ENCODE peak calls at places on chromosomes 5 and 9, in ten cellular contexts. One of them, this sample, is unnamed. For H3K4me1, the result is how much of the 10 kb centered on the place peaks cover.

GRCh38 chr5:128228506-128228905 is 144.9 kb downstream of the SLC12A2 start:
- DNase-seq in K562: no peak
- DNase-seq in ovary: no peak
- DNase-seq in IMR-90: peak
- DNase-seq in endothelial cell of umbilical vein: no peak
- DNase-seq in sigmoid colon: no peak
- DNase-seq in suprapubic skin: no peak
- DNase-seq in HepG2: no peak
- DNase-seq in upper lobe of left lung: no peak
- DNase-seq in transverse colon: no peak
- DNase-seq in this sample: no peak

GRCh38 chr9:73133921-73134407 is 17.7 kb upstream of the ANXA1 start:
- DNase-seq in ovary: no peak
- DNase-seq in K562: peak
- DNase-seq in upper lobe of left lung: no peak
- DNase-seq in IMR-90: no peak
- DNase-seq in sigmoid colon: no peak
- DNase-seq in suprapubic skin: no peak
- DNase-seq in endothelial cell of umbilical vein: no peak
- DNase-seq in HepG2: no peak
- DNase-seq in transverse colon: no peak
- DNase-seq in this sample: no peak

GRCh38 chr5:61301345-61301744 is 30.7 kb upstream of the ZSWIM6 start:
- DNase-seq in sigmoid colon: no peak
- DNase-seq in HepG2: no peak
- DNase-seq in K562: no peak
- DNase-seq in suprapubic skin: no peak
- DNase-seq in IMR-90: peak
- DNase-seq in ovary: no peak
- DNase-seq in upper lobe of left lung: no peak
- DNase-seq in transverse colon: no peak
- DNase-seq in endothelial cell of umbilical vein: no peak
- DNase-seq in this sample: no peak

GRCh38 chr5:143757116-143757515 is 54.8 kb upstream of the HMHB1 start:
- DNase-seq in K562: no peak
- DNase-seq in suprapubic skin: no peak
- DNase-seq in HepG2: no peak
- DNase-seq in upper lobe of left lung: no peak
- DNase-seq in IMR-90: peak
- DNase-seq in ovary: no peak
- DNase-seq in transverse colon: no peak
- DNase-seq in endothelial cell of umbilical vein: no peak
- DNase-seq in sigmoid colon: no peak
- DNase-seq in this sample: no peak

GRCh38 chr9:105254226-105254625 is 9.8 kb downstream of the SLC44A1 start:
- DNase-seq in ovary: no peak
- DNase-seq in sigmoid colon: no peak
- DNase-seq in endothelial cell of umbilical vein: no peak
- DNase-seq in upper lobe of left lung: no peak
- DNase-seq in transverse colon: peak
- DNase-seq in suprapubic skin: no peak
- DNase-seq in HepG2: no peak
- DNase-seq in IMR-90: no peak
- DNase-seq in K562: no peak
- DNase-seq in this sample: no peak

GRCh38 chr9:77469515-77470197 is 178.5 kb downstream of the GNA14 start:
- DNase-seq in upper lobe of left lung: no peak
- DNase-seq in HepG2: no peak
- DNase-seq in ovary: no peak
- DNase-seq in endothelial cell of umbilical vein: no peak
- DNase-seq in suprapubic skin: no peak
- DNase-seq in sigmoid colon: no peak
- DNase-seq in K562: no peak
- DNase-seq in IMR-90: no peak
- DNase-seq in transverse colon: no peak
- DNase-seq in this sample: no peak

GRCh38 chr5:126228934-126229333 is 194.3 kb upstream of the GRAMD2B start:
- DNase-seq in IMR-90: no peak
- DNase-seq in sigmoid colon: no peak
- DNase-seq in transverse colon: no peak
- DNase-seq in K562: no peak
- DNase-seq in endothelial cell of umbilical vein: no peak
- DNase-seq in upper lobe of left lung: peak
- DNase-seq in HepG2: no peak
- DNase-seq in ovary: no peak
- DNase-seq in suprapubic skin: no peak
- DNase-seq in this sample: no peak

GRCh38 chr5:1805326-1805725 is 4.1 kb downstream of the NDUFS6 start:
- DNase-seq in K562: no peak
- DNase-seq in HepG2: no peak
- DNase-seq in transverse colon: no peak
- DNase-seq in IMR-90: no peak
- DNase-seq in upper lobe of left lung: no peak
- DNase-seq in endothelial cell of umbilical vein: no peak
- DNase-seq in sigmoid colon: no peak
- DNase-seq in ovary: no peak
- DNase-seq in suprapubic skin: no peak
- DNase-seq in this sample: no peak

DNA sequence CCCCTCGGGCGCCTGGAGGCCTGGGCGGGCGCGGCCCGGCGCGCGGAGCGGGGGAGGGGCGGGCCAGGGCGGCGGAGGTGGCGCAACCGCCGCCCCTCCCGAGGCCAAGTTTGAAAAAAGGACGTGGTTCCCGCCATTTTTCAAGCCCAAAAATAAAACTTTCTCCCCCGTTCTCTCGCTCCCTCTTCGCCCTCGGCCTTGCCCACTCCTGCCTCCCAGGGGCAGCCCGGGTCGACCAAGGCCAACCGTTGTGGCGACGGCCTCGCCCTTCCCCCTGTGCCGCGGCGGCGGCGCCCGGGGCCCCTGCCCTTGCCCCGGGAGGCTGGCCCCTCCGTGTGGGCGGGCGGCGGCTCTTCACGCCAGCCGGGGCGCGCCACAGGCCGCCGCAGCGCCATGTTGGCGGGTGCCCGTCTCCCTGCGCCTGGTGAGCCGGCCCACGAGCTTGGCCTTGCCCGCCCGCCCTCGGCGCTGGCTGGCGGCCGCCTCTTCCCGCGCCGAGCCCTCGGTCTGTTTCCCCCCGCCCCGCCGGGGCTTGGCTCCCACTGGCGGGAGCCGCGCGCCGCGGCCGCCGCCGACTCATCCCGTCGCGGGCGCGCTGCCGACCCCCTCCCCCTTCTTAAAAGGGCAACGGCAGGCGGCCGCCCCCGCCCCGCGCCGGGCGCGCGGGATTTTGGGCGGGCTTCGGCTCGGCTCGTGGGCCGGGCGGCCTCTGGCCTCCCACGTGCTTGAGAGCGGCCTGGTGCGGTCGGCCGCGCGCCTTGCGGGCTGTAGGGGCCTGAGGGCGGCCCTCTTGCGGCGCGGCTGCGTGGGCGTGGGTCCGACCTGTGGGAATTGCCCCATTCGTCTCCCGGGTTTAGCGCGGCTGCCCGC is 1.3 kb downstream of the ANP32B start:
- DNase-seq in transverse colon: peak
- DNase-seq in ovary: peak
- DNase-seq in suprapubic skin: peak
- DNase-seq in K562: peak
- DNase-seq in endothelial cell of umbilical vein: peak
- DNase-seq in HepG2: peak
- DNase-seq in IMR-90: peak
- DNase-seq in upper lobe of left lung: peak
- DNase-seq in sigmoid colon: peak
- DNase-seq in this sample: peak
- TF ChIP-seq POLR2A in transverse colon: no peak
- TF ChIP-seq POLR2A in ovary: peak
- TF ChIP-seq POLR2A in suprapubic skin: peak
- TF ChIP-seq POLR2A in K562: no peak
- TF ChIP-seq POLR2A in endothelial cell of umbilical vein: peak
- TF ChIP-seq POLR2A in HepG2: peak
- TF ChIP-seq POLR2A in IMR-90: peak
- TF ChIP-seq POLR2A in upper lobe of left lung: no peak
- TF ChIP-seq POLR2A in sigmoid colon: no peak
- TF ChIP-seq POLR2A in this sample: peak

GRCh38 chr5:140075371-140075770 is 32.3 kb upstream of the NRG2 start:
- DNase-seq in transverse colon: no peak
- DNase-seq in HepG2: no peak
- DNase-seq in suprapubic skin: no peak
- DNase-seq in K562: no peak
- DNase-seq in ovary: no peak
- DNase-seq in sigmoid colon: no peak
- DNase-seq in IMR-90: peak
- DNase-seq in upper lobe of left lung: no peak
- DNase-seq in endothelial cell of umbilical vein: no peak
- DNase-seq in this sample: no peak

GRCh38 chr5:140076142-140076541 is 33.0 kb upstream of the NRG2 start:
- DNase-seq in transverse colon: no peak
- DNase-seq in HepG2: no peak
- DNase-seq in sigmoid colon: no peak
- DNase-seq in ovary: no peak
- DNase-seq in suprapubic skin: no peak
- DNase-seq in upper lobe of left lung: no peak
- DNase-seq in K562: no peak
- DNase-seq in IMR-90: no peak
- DNase-seq in endothelial cell of umbilical vein: no peak
- DNase-seq in this sample: no peak

GRCh38 chr5:140072812-140073211 is 29.7 kb upstream of the NRG2 start:
- DNase-seq in HepG2: no peak
- DNase-seq in upper lobe of left lung: no peak
- DNase-seq in endothelial cell of umbilical vein: no peak
- DNase-seq in sigmoid colon: no peak
- DNase-seq in transverse colon: no peak
- DNase-seq in IMR-90: no peak
- DNase-seq in suprapubic skin: no peak
- DNase-seq in ovary: no peak
- DNase-seq in K562: no peak
- DNase-seq in this sample: no peak

GRCh38 chr5:140076788-140077187 is 33.7 kb upstream of the NRG2 start:
- DNase-seq in ovary: no peak
- DNase-seq in sigmoid colon: no peak
- DNase-seq in suprapubic skin: no peak
- DNase-seq in HepG2: no peak
- DNase-seq in K562: no peak
- DNase-seq in IMR-90: no peak
- DNase-seq in transverse colon: no peak
- DNase-seq in endothelial cell of umbilical vein: no peak
- DNase-seq in upper lobe of left lung: no peak
- DNase-seq in this sample: no peak

DNA sequence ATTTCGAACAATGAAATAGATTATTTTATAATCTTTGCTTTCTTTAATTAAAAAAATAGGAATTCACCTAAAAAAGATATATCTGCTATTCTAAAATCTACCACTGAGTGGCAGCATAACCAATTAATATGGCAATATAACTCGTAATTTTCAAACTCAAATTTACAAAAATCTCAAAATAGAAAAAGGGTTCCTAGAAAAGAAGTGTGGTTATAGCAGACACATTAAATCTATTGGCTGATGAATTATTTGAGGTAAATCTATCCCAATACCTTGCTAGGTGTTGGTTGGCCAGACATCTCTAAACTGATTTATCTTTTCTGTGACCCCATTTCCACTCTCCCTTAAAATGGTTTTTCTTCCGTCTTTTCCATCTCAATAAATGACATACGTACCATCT is 30.2 kb upstream of the NRG2 start:
- DNase-seq in upper lobe of left lung: no peak
- DNase-seq in K562: peak
- DNase-seq in suprapubic skin: no peak
- DNase-seq in endothelial cell of umbilical vein: peak
- DNase-seq in sigmoid colon: no peak
- DNase-seq in transverse colon: no peak
- DNase-seq in IMR-90: peak
- DNase-seq in HepG2: no peak
- DNase-seq in ovary: no peak
- DNase-seq in this sample: no peak
- TF ChIP-seq CTCF in upper lobe of left lung: peak
- TF ChIP-seq CTCF in K562: peak
- TF ChIP-seq CTCF in suprapubic skin: peak
- TF ChIP-seq CTCF in endothelial cell of umbilical vein: peak
- TF ChIP-seq CTCF in sigmoid colon: peak
- TF ChIP-seq CTCF in transverse colon: peak
- TF ChIP-seq CTCF in IMR-90: peak
- TF ChIP-seq CTCF in HepG2: peak
- TF ChIP-seq CTCF in ovary: peak
- TF ChIP-seq CTCF in this sample: peak

GRCh38 chr5:39412995-39413394 is 11.8 kb downstream of the DAB2 start:
- DNase-seq in IMR-90: no peak
- DNase-seq in sigmoid colon: no peak
- DNase-seq in upper lobe of left lung: no peak
- DNase-seq in transverse colon: no peak
- DNase-seq in ovary: no peak
- DNase-seq in endothelial cell of umbilical vein: no peak
- DNase-seq in suprapubic skin: no peak
- DNase-seq in K562: no peak
- DNase-seq in HepG2: peak
- DNase-seq in this sample: no peak

GRCh38 chr5:39411985-39412384 is 12.8 kb downstream of the DAB2 start:
- DNase-seq in transverse colon: no peak
- DNase-seq in suprapubic skin: no peak
- DNase-seq in upper lobe of left lung: no peak
- DNase-seq in IMR-90: no peak
- DNase-seq in sigmoid colon: no peak
- DNase-seq in HepG2: no peak
- DNase-seq in endothelial cell of umbilical vein: no peak
- DNase-seq in K562: no peak
- DNase-seq in ovary: no peak
- DNase-seq in this sample: no peak

GRCh38 chr5:39409036-39409435 is 15.7 kb downstream of the DAB2 start:
- DNase-seq in ovary: no peak
- DNase-seq in HepG2: no peak
- DNase-seq in upper lobe of left lung: no peak
- DNase-seq in sigmoid colon: no peak
- DNase-seq in suprapubic skin: no peak
- DNase-seq in K562: no peak
- DNase-seq in IMR-90: no peak
- DNase-seq in endothelial cell of umbilical vein: no peak
- DNase-seq in transverse colon: no peak
- DNase-seq in this sample: no peak

GRCh38 chr5:39414429-39414828 is 10.4 kb downstream of the DAB2 start:
- DNase-seq in transverse colon: no peak
- DNase-seq in upper lobe of left lung: no peak
- DNase-seq in IMR-90: peak
- DNase-seq in endothelial cell of umbilical vein: no peak
- DNase-seq in ovary: no peak
- DNase-seq in K562: no peak
- DNase-seq in sigmoid colon: no peak
- DNase-seq in suprapubic skin: no peak
- DNase-seq in HepG2: no peak
- DNase-seq in this sample: no peak

GRCh38 chr5:39411051-39411450 is 13.7 kb downstream of the DAB2 start:
- DNase-seq in IMR-90: peak
- DNase-seq in ovary: no peak
- DNase-seq in sigmoid colon: no peak
- DNase-seq in transverse colon: no peak
- DNase-seq in upper lobe of left lung: no peak
- DNase-seq in suprapubic skin: no peak
- DNase-seq in endothelial cell of umbilical vein: peak
- DNase-seq in HepG2: no peak
- DNase-seq in K562: no peak
- DNase-seq in this sample: no peak
- H3K4me1 ChIP-seq in IMR-90: under half
- H3K4me1 ChIP-seq in ovary: under half
- H3K4me1 ChIP-seq in sigmoid colon: under half
- H3K4me1 ChIP-seq in transverse colon: under half
- H3K4me1 ChIP-seq in upper lobe of left lung: under half
- H3K4me1 ChIP-seq in suprapubic skin: half or more
- H3K4me1 ChIP-seq in endothelial cell of umbilical vein: under half
- H3K4me1 ChIP-seq in HepG2: half or more
- H3K4me1 ChIP-seq in K562: under half
- H3K4me1 ChIP-seq in this sample: under half

GRCh38 chr9:137604345-137605145 is 941 bp upstream of the ARRDC1 start:
- DNase-seq in suprapubic skin: no peak
- DNase-seq in upper lobe of left lung: no peak
- DNase-seq in transverse colon: no peak
- DNase-seq in IMR-90: no peak
- DNase-seq in K562: no peak
- DNase-seq in HepG2: no peak
- DNase-seq in endothelial cell of umbilical vein: no peak
- DNase-seq in ovary: no peak
- DNase-seq in sigmoid colon: no peak
- DNase-seq in this sample: no peak

GRCh38 chr9:137607141-137607857 is 1.8 kb downstream of the ARRDC1 start:
- DNase-seq in sigmoid colon: no peak
- DNase-seq in endothelial cell of umbilical vein: no peak
- DNase-seq in suprapubic skin: no peak
- DNase-seq in IMR-90: peak
- DNase-seq in transverse colon: no peak
- DNase-seq in HepG2: no peak
- DNase-seq in upper lobe of left lung: peak
- DNase-seq in ovary: no peak
- DNase-seq in K562: no peak
- DNase-seq in this sample: no peak

GRCh38 chr9:137606734-137607138 is 1.2 kb downstream of the ARRDC1 start:
- DNase-seq in suprapubic skin: no peak
- DNase-seq in HepG2: no peak
- DNase-seq in IMR-90: no peak
- DNase-seq in sigmoid colon: no peak
- DNase-seq in ovary: no peak
- DNase-seq in endothelial cell of umbilical vein: no peak
- DNase-seq in upper lobe of left lung: peak
- DNase-seq in K562: no peak
- DNase-seq in transverse colon: no peak
- DNase-seq in this sample: no peak

GRCh38 chr9:137606005-137606601 is 617 bp downstream of the ARRDC1 start:
- DNase-seq in IMR-90: no peak
- DNase-seq in endothelial cell of umbilical vein: no peak
- DNase-seq in transverse colon: no peak
- DNase-seq in HepG2: no peak
- DNase-seq in suprapubic skin: no peak
- DNase-seq in upper lobe of left lung: peak
- DNase-seq in ovary: peak
- DNase-seq in sigmoid colon: no peak
- DNase-seq in K562: no peak
- DNase-seq in this sample: no peak

GRCh38 chr9:137605146-137606004 is at the start of gene ARRDC1:
- DNase-seq in endothelial cell of umbilical vein: peak
- DNase-seq in IMR-90: peak
- DNase-seq in HepG2: peak
- DNase-seq in transverse colon: peak
- DNase-seq in suprapubic skin: peak
- DNase-seq in ovary: peak
- DNase-seq in sigmoid colon: peak
- DNase-seq in K562: peak
- DNase-seq in upper lobe of left lung: peak
- DNase-seq in this sample: peak
- TF ChIP-seq POLR2A in endothelial cell of umbilical vein: no peak
- TF ChIP-seq POLR2A in IMR-90: peak
- TF ChIP-seq POLR2A in HepG2: no peak
- TF ChIP-seq POLR2A in transverse colon: peak
- TF ChIP-seq POLR2A in suprapubic skin: peak
- TF ChIP-seq POLR2A in ovary: peak
- TF ChIP-seq POLR2A in sigmoid colon: no peak
- TF ChIP-seq POLR2A in K562: peak
- TF ChIP-seq POLR2A in upper lobe of left lung: no peak
- TF ChIP-seq POLR2A in this sample: peak